ENCODE peak calls at places on chromosomes 7 and 10, in seven cellular contexts. W is vagina, Q is ovary, V is cardiac muscle cell, I is fibroblast of the aortic adventitia, C is BJ, K is fibroblast of mammary gland. N is an unnamed sample.

GRCh38 chr7:17304926-17305325 is 6.5 kb downstream of the AHR start:
- DNase-seq in W (no peak), Q (no peak), V (peak; percentile 84), I (peak; percentile 83), C (no peak), K (peak; percentile 94), N (peak; percentile 69)

GRCh38 chr7:45570797-45571196 is 3.4 kb upstream of the ADCY1 start:
- DNase-seq in W (peak; percentile 64), Q (no peak), V (no peak), I (no peak), C (no peak), K (no peak), N (no peak)

GRCh38 chr7:130838738-130839137 is 104.7 kb upstream of the KLF14 start:
- DNase-seq in W (no peak), Q (no peak), V (peak; percentile 45), I (peak; percentile 89), C (peak; percentile 99), K (peak; percentile 99), N (peak; percentile 71)

GRCh38 chr7:34454381-34454780 is 203.6 kb upstream of the NPSR1 start:
- DNase-seq in W (no peak), Q (no peak), V (no peak), I (no peak), C (no peak), K (no peak), N (no peak)

GRCh38 chr7:148650232-148650858 is 48.4 kb upstream of the CUL1 start:
- DNase-seq in W (no peak), Q (no peak), V (peak; percentile 62), I (peak; percentile 66), C (peak; percentile 15), K (peak; percentile 37), N (no peak)

GRCh38 chr7:101816499-101817030 is 861 bp upstream of the CUX1 start:
- DNase-seq in W (no peak), Q (peak; percentile 66), V (peak; percentile 56), I (no peak), C (no peak), K (peak; percentile 28), N (no peak)

GRCh38 chr7:137209151-137209822 is 134.2 kb downstream of the PTN start:
- DNase-seq in W (no peak), Q (no peak), V (peak; percentile 26), I (peak; percentile 45), C (no peak), K (no peak), N (no peak)

GRCh38 chr10:86306628-86307278 is 59.8 kb downstream of the GRID1 start:
- DNase-seq in W (no peak), Q (no peak), V (peak; percentile 19), I (peak; percentile 5), C (no peak), K (peak; percentile 6), N (no peak)

GRCh38 chr10:32379314-32379949 is 32.5 kb upstream of the EPC1 start:
- DNase-seq in W (no peak), Q (no peak), V (peak; percentile 74), I (peak; percentile 75), C (peak; percentile 15), K (peak; percentile 69), N (no peak)

GRCh38 chr10:45580371-45580770 is 92.2 kb downstream of the ZFAND4 start:
- DNase-seq in W (no peak), Q (no peak), V (no peak), I (no peak), C (no peak), K (no peak), N (no peak)

GRCh38 chr10:75987610-75988009 is 556.2 kb downstream of the LRMDA start:
- DNase-seq in W (no peak), Q (no peak), V (peak; percentile 14), I (peak; percentile 51), C (peak; percentile 2), K (peak; percentile 56), N (no peak)

GRCh38 chr10:119274519-119275045 is 67.2 kb downstream of the GRK5 start:
- DNase-seq in W (no peak), Q (no peak), V (no peak), I (no peak), C (no peak), K (no peak), N (no peak)

GRCh38 chr10:7787150-7787856 is 490 bp downstream of the KIN start:
- DNase-seq in W (no peak), Q (no peak), V (peak; percentile 11), I (peak; percentile 30), C (no peak), K (peak; percentile 31), N (no peak)

GRCh38 chr7:114819629-114820362 is 102.1 kb upstream of the MDFIC start:
- DNase-seq in W (no peak), Q (no peak), V (peak; percentile 96), I (peak; percentile 99), C (peak; percentile 95), K (peak; percentile 100), N (peak; percentile 93)

GRCh38 chr10:104580774-104581675 is 60.1 kb upstream of the SORCS3 start:
- DNase-seq in W (no peak), Q (peak; percentile 54), V (peak; percentile 74), I (peak; percentile 69), C (no peak), K (peak; percentile 70), N (no peak)

GRCh38 chr7:116901143-116901542 is 38.8 kb downstream of the CAPZA2 start:
- DNase-seq in W (no peak), Q (no peak), V (no peak), I (no peak), C (no peak), K (no peak), N (no peak)

GRCh38 chr7:77367976-77368375 is 48.2 kb downstream of the GSAP start:
- DNase-seq in W (no peak), Q (no peak), V (no peak), I (no peak), C (no peak), K (no peak), N (no peak)

GRCh38 chr10:60138842-60139241 is 232.5 kb upstream of the CCDC6 start:
- DNase-seq in W (no peak), Q (no peak), V (no peak), I (no peak), C (no peak), K (no peak), N (no peak)
- H3K4me3 ChIP-seq in W (no peak overlapping the region), Q (no peak overlapping the region), V (peak overlapping the region; percentile 63), I (no peak overlapping the region), C (no peak overlapping the region), K (no peak overlapping the region), N (peak overlapping the region; percentile 17)

DNA sequence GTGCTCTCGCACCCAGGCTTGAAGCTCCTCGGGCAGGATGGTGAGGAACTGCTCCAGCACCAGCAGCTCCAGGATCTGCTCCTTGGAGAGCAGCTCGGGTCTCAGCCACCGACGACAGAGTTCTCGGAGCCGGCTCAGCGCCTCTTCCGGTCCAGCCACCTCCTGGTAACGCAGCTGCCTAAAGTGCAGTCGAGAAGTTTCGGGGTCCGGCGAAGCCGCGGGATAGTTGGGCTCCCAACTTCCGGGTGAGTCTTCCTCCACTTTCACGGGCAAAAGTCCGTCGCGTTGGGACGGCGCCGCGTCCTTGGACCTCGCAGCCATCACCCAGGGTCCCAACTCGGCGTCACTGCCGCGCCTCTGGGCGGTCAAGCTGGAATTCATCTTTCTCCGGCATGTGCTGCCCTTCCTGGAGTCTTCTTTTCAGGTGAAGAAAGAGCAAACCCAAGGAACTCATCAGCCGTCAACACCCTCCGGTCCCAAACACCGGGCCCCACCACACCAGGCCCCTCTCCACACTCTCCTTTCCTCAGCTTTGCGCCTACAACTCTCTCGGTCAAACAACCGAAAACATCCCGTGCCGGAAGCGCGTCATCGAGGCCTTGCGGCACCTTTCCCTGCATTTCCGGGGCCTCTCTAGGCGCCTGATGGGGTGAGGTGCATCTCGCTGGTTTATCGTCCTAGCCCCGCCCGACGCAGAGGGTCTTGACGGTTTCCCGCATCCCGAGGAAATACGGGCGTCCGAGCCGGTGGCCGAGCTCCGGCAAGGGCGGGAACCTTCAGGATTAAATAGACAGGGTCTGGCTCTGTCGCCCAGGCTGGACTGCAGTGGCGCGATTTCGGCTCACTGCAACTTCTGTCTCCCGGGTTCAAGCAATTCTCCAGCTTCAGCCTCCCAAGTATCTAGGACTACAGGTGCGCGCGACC is at the start of gene ZNF394:
- DNase-seq in W (no peak), Q (peak; percentile 90), V (peak; percentile 94), I (peak; percentile 93), C (peak; percentile 51), K (peak; percentile 90), N (peak; percentile 71)
- TF ChIP-seq CTCF in W (no peak), Q (no peak), V (no peak), I (no peak), C (no peak), K (no peak), N (no peak)

GRCh38 chr10:113093188-113094113 is 143.4 kb downstream of the TCF7L2 start:
- DNase-seq in W (no peak), Q (no peak), V (no peak), I (peak; percentile 39), C (no peak), K (peak; percentile 69), N (peak; percentile 68)
- H3K4me3 ChIP-seq in W (no peak overlapping the region), Q (no peak overlapping the region), V (no peak overlapping the region), I (no peak overlapping the region), C (no peak overlapping the region), K (no peak overlapping the region), N (no peak overlapping the region)

GRCh38 chr10:72094574-72094973 is 6.2 kb upstream of the SPOCK2 start:
- DNase-seq in W (no peak), Q (no peak), V (no peak), I (no peak), C (no peak), K (no peak), N (no peak)

GRCh38 chr10:72090326-72090725 is 2.0 kb upstream of the SPOCK2 start:
- DNase-seq in W (no peak), Q (no peak), V (no peak), I (no peak), C (no peak), K (no peak), N (no peak)

GRCh38 chr10:72092987-72093386 is 4.6 kb upstream of the SPOCK2 start:
- DNase-seq in W (no peak), Q (no peak), V (no peak), I (no peak), C (no peak), K (no peak), N (no peak)

GRCh38 chr10:72093450-72093849 is 5.1 kb upstream of the SPOCK2 start:
- DNase-seq in W (no peak), Q (no peak), V (no peak), I (no peak), C (no peak), K (no peak), N (no peak)

GRCh38 chr10:72092171-72092924 is 4.0 kb upstream of the SPOCK2 start:
- DNase-seq in W (no peak), Q (no peak), V (no peak), I (no peak), C (no peak), K (no peak), N (no peak)
- TF ChIP-seq CTCF in W (no peak), Q (no peak), V (no peak), I (no peak), C (no peak), K (no peak), N (no peak)

DNA sequence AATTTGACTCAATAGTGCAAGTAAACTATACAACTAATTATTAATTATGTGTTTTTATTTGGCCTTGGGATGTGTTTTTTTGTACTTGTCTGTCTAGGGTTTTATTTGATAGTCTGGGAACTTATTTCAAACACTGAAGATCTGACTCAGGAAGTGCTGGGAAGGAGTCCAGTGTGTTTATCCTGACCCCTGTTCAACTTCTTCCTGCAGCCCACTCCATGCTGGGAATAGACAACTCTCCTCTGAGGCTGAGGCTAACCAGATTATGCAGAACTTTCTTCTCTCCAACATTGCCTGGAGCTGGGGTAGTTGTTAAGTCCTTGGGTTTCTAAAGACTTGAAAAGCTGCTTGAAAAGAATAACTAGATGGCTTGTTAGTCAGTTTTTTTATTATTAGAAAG is 6.9 kb downstream of the CISD1 start:
- DNase-seq in W (no peak), Q (no peak), V (peak; percentile 70), I (peak; percentile 68), C (no peak), K (peak; percentile 62), N (no peak)
- H3K4me3 ChIP-seq in W (no peak overlapping the region), Q (no peak overlapping the region), V (no peak overlapping the region), I (no peak overlapping the region), C (no peak overlapping the region), K (no peak overlapping the region), N (no peak overlapping the region)